ENCODE peak calls at places on chromosomes 5 and 9, in five cellular contexts. U is SJSA1, N is NCI-H510A, H is Calu3, S is RWPE1. J is an unnamed sample.

GRCh38 chr9:17810728-17811634 is 232.1 kb downstream of the SH3GL2 start:
- DNase-seq in S (peak), U (no peak), H (peak), N (peak), J (no peak)

GRCh38 chr5:31361234-31361633 is 167.7 kb downstream of the CDH6 start:
- DNase-seq in N (no peak), S (peak), U (no peak), H (no peak), J (no peak)

GRCh38 chr5:80072103-80073073 is 37.2 kb downstream of the THBS4 start:
- DNase-seq in S (no peak), N (no peak), H (no peak), U (no peak), J (no peak)

GRCh38 chr5:171152382-171152781 is 156.7 kb upstream of the TLX3 start:
- DNase-seq in H (no peak), N (no peak), U (no peak), S (peak), J (no peak)

GRCh38 chr9:84140535-84141101 is 160.0 kb downstream of the RMI1 start:
- DNase-seq in N (peak), U (no peak), H (peak), S (no peak), J (no peak)

GRCh38 chr9:121296213-121297127 is 28.5 kb downstream of the GSN start:
- DNase-seq in H (no peak), S (no peak), U (no peak), N (no peak), J (no peak)

GRCh38 chr9:81473206-81473605 is 216.1 kb downstream of the TLE1 start:
- DNase-seq in H (no peak), N (no peak), S (no peak), U (no peak), J (no peak)

GRCh38 chr9:113955076-113955752 is 79.1 kb downstream of the ZNF618 start:
- DNase-seq in H (no peak), S (no peak), N (no peak), U (no peak), J (no peak)

GRCh38 chr9:81871695-81872094 is 56.5 kb upstream of the SPATA31D4 start:
- DNase-seq in N (no peak), S (peak), U (peak), H (no peak), J (no peak)

GRCh38 chr5:81209869-81210268 is 23.3 kb upstream of the CKMT2 start:
- DNase-seq in U (no peak), N (no peak), H (no peak), S (no peak), J (no peak)

GRCh38 chr9:87547665-87548064 is 50.0 kb downstream of the DAPK1 start:
- DNase-seq in S (peak), N (no peak), H (peak), U (no peak), J (no peak)

GRCh38 chr5:94613583-94613982 is 4.8 kb downstream of the KIAA0825 start:
- DNase-seq in N (no peak), S (no peak), U (no peak), H (peak), J (no peak)

GRCh38 chr9:6512085-6512657 is 99.2 kb downstream of the UHRF2 start:
- DNase-seq in N (no peak), U (no peak), S (no peak), H (no peak), J (no peak)

GRCh38 chr9:108746864-108747263 is 108.9 kb downstream of the ACTL7B start:
- DNase-seq in H (no peak), N (no peak), S (peak), U (no peak), J (no peak)

GRCh38 chr5:125412561-125413535 is 666.4 kb upstream of the ZNF608 start:
- DNase-seq in S (peak), U (peak), H (peak), N (peak), J (no peak)

GRCh38 chr5:145483211-145483610 is 351.9 kb downstream of the PRELID2 start:
- DNase-seq in U (no peak), S (peak), H (no peak), N (no peak), J (no peak)

J was measured in effector memory CD8-positive, alpha-beta T cell.